ENCODE peak calls at places on chromosomes 1 and 21, in ten cellular contexts. L is ELR, B is amniotic stem cell, M is AG10803, S is T-helper 9 cell, K is upper lobe of right lung, X is NCI-H2081, C is cardiac fibroblast, I is GM10248, P is germinal center. W is an unnamed sample.

GRCh38 chr1:86731416-86731815 is 27.0 kb downstream of the SH3GLB1 start:
- DNase-seq in L (no peak), B (no peak), M (no peak), S (no peak), K (no peak), X (no peak), C (no peak), I (no peak), P (no peak), W (no peak)

GRCh38 chr1:1630191-1630964 is 1.6 kb upstream of the MMP23B start:
- DNase-seq in L (no peak), B (no peak), M (peak), S (peak), K (peak), X (no peak), C (peak), I (peak), P (peak), W (no peak)

GRCh38 chr1:230084408-230085177 is 17.6 kb downstream of the GALNT2 start:
- DNase-seq in L (peak), B (peak), M (peak), S (no peak), K (no peak), X (no peak), C (peak), I (no peak), P (no peak), W (peak)

GRCh38 chr1:15151871-15152270 is 1.7 kb upstream of the TMEM51 start:
- DNase-seq in L (no peak), B (no peak), M (no peak), S (no peak), K (no peak), X (no peak), C (no peak), I (no peak), P (no peak), W (no peak)

GRCh38 chr1:207838156-207839082 is 72.5 kb downstream of the CD34 start:
- DNase-seq in L (no peak), B (no peak), M (no peak), S (no peak), K (no peak), X (no peak), C (no peak), I (no peak), P (no peak), W (no peak)

GRCh38 chr1:232508161-232508661 is 121.7 kb downstream of the SIPA1L2 start:
- DNase-seq in L (no peak), B (no peak), M (no peak), S (no peak), K (no peak), X (no peak), C (peak), I (no peak), P (no peak), W (no peak)

GRCh38 chr1:30929135-30929889 is 20.8 kb upstream of the SDC3 start:
- DNase-seq in L (peak), B (peak), M (peak), S (peak), K (no peak), X (peak), C (peak), I (peak), P (peak), W (peak)

GRCh38 chr1:160672789-160673695 is 26.2 kb upstream of the SLAMF1 start:
- DNase-seq in L (no peak), B (no peak), M (no peak), S (no peak), K (no peak), X (no peak), C (no peak), I (no peak), P (no peak), W (no peak)

GRCh38 chr1:193700710-193701355 is 514.4 kb upstream of the B3GALT2 start:
- DNase-seq in L (peak), B (peak), M (no peak), S (no peak), K (no peak), X (no peak), C (peak), I (no peak), P (no peak), W (no peak)

GRCh38 chr1:36494971-36495370 is 12.3 kb upstream of the CSF3R start:
- DNase-seq in L (no peak), B (no peak), M (no peak), S (no peak), K (no peak), X (no peak), C (no peak), I (no peak), P (no peak), W (no peak)

GRCh38 chr21:14995695-14996490 is 68.9 kb downstream of the NRIP1 start:
- DNase-seq in L (peak), B (no peak), M (peak), S (no peak), K (no peak), X (peak), C (peak), I (no peak), P (no peak), W (no peak)

GRCh38 chr1:163844393-163844948 is 522.7 kb downstream of the NUF2 start:
- DNase-seq in L (peak), B (peak), M (peak), S (no peak), K (no peak), X (no peak), C (peak), I (no peak), P (no peak), W (peak)

GRCh38 chr1:168135116-168135981 is 1.4 kb downstream of the GPR161 start:
- DNase-seq in L (peak), B (no peak), M (peak), S (no peak), K (no peak), X (no peak), C (no peak), I (no peak), P (no peak), W (no peak)

GRCh38 chr1:906532-907420 is 16.9 kb upstream of the SAMD11 start:
- DNase-seq in L (peak), B (no peak), M (peak), S (no peak), K (peak), X (no peak), C (peak), I (no peak), P (no peak), W (peak)

GRCh38 chr1:222928212-222928611 is 113.4 kb downstream of the DISP1 start:
- DNase-seq in L (peak), B (no peak), M (peak), S (no peak), K (peak), X (peak), C (peak), I (no peak), P (no peak), W (no peak)